ENCODE peak calls at places on chromosomes 2 and 18, in eight cellular contexts. Q is choroid plexus epithelial cell, E is colonic mucosa, R is A549, G is dorsolateral prefrontal cortex, V is left ventricle myocardium inferior, W is tibial artery, M is neural progenitor cell. J is an unnamed sample.

GRCh38 chr2:166404831-166405568 is 29.3 kb upstream of the SCN9A start:
- DNase-seq in Q (no peak), E (no peak), V (no peak), M (no peak), R (no peak), G (no peak), W (no peak), J (no peak)

GRCh38 chr2:181465686-181466375 is 8.6 kb downstream of the ITGA4 start:
- DNase-seq in M (no peak), V (no peak), G (no peak), Q (peak), W (no peak), E (no peak), R (no peak), J (no peak)

GRCh38 chr2:29632018-29632417 is 289.4 kb downstream of the ALK start:
- DNase-seq in M (no peak), V (no peak), W (no peak), G (no peak), Q (peak), R (no peak), E (no peak), J (no peak)

GRCh38 chr2:165868211-165868610 is 74.2 kb upstream of the GALNT3 start:
- DNase-seq in Q (peak), R (no peak), G (no peak), V (no peak), W (no peak), E (no peak), M (no peak), J (no peak)

GRCh38 chr2:26011990-26012856 is 21.7 kb upstream of the RAB10 start:
- DNase-seq in Q (peak), W (no peak), V (peak), G (no peak), R (peak), M (peak), E (peak), J (peak)

GRCh38 chr2:118668431-118669424 is 178.7 kb downstream of the EN1 start:
- DNase-seq in G (no peak), Q (peak), M (peak), R (peak), W (no peak), V (no peak), E (no peak), J (no peak)

GRCh38 chr2:181311841-181312240 is 145.3 kb upstream of the ITGA4 start:
- DNase-seq in W (no peak), V (no peak), G (no peak), R (no peak), E (no peak), Q (no peak), M (no peak), J (no peak)

GRCh38 chr18:55587341-55588000 is 521 bp downstream of the TCF4 start:
- DNase-seq in V (peak), W (peak), Q (peak), G (no peak), M (peak), R (peak), E (peak), J (peak)

GRCh38 chr2:224038049-224038829 is 847 bp downstream of the SERPINE2 start:
- DNase-seq in W (no peak), V (peak), E (peak), G (no peak), Q (peak), R (peak), M (peak), J (peak)

GRCh38 chr2:50126845-50127244 is 905.1 kb downstream of the NRXN1 start:
- DNase-seq in G (no peak), V (no peak), Q (no peak), M (no peak), R (no peak), E (no peak), W (no peak), J (no peak)

GRCh38 chr2:68562934-68563333 is 80.4 kb upstream of the PROKR1 start:
- DNase-seq in V (no peak), G (no peak), M (no peak), Q (no peak), R (no peak), W (no peak), E (no peak), J (no peak)

GRCh38 chr2:241855245-241855887 is 3.3 kb downstream of the PDCD1 start:
- DNase-seq in W (peak), R (no peak), E (no peak), G (no peak), M (no peak), Q (no peak), V (no peak), J (no peak)

GRCh38 chr2:119255760-119256573 is 32.3 kb downstream of the STEAP3 start:
- DNase-seq in V (no peak), E (no peak), Q (peak), M (peak), G (no peak), W (no peak), R (peak), J (no peak)

GRCh38 chr2:204715332-204715731 is 170.1 kb downstream of the PARD3B start:
- DNase-seq in E (no peak), R (no peak), W (no peak), Q (no peak), V (no peak), M (no peak), G (no peak), J (no peak)

GRCh38 chr2:175282300-175282699 is 100.8 kb upstream of the ATP5MC3 start:
- DNase-seq in E (no peak), G (no peak), W (no peak), R (peak), M (peak), V (no peak), Q (peak), J (no peak)

GRCh38 chr18:79394438-79395307 is 1.1 kb upstream of the NFATC1 start:
- DNase-seq in Q (no peak), G (no peak), E (no peak), W (peak), V (no peak), R (no peak), M (peak), J (no peak)

GRCh38 chr2:3285901-3286645 is 91.5 kb downstream of the EIPR1 start:
- DNase-seq in G (no peak), E (no peak), R (no peak), V (no peak), M (no peak), W (no peak), Q (no peak), J (no peak)

GRCh38 chr2:46657042-46657504 is 177.7 kb downstream of the TMEM247 start:
- DNase-seq in Q (peak), R (peak), V (no peak), G (no peak), E (peak), M (peak), W (peak), J (no peak)

GRCh38 chr2:231191896-231192872 is 6.2 kb upstream of the ARMC9 start:
- DNase-seq in Q (peak), G (peak), E (peak), R (peak), W (peak), M (peak), V (peak), J (no peak)

GRCh38 chr2:225920621-225921020 is 521.1 kb downstream of the NYAP2 start:
- DNase-seq in M (no peak), Q (peak), R (no peak), G (no peak), E (no peak), V (no peak), W (no peak), J (no peak)

GRCh38 chr2:180124273-180124881 is 117.3 kb upstream of the CWC22 start:
- DNase-seq in V (no peak), G (no peak), W (no peak), Q (peak), R (peak), M (peak), E (no peak), J (peak)

GRCh38 chr2:558302-558642 is 118.9 kb downstream of the TMEM18 start:
- DNase-seq in R (no peak), W (no peak), M (no peak), Q (no peak), G (no peak), E (no peak), V (no peak), J (no peak)

GRCh38 chr18:23259701-23260661 is 124.7 kb downstream of the CABLES1 start:
- DNase-seq in V (peak), W (peak), R (no peak), Q (peak), M (peak), G (no peak), E (peak), J (peak)

GRCh38 chr2:134127496-134127895 is 126.4 kb upstream of the MGAT5 start:
- DNase-seq in R (no peak), V (no peak), M (no peak), W (no peak), E (no peak), Q (no peak), G (no peak), J (no peak)

GRCh38 chr2:29900971-29901633 is 20.3 kb downstream of the ALK start:
- DNase-seq in R (no peak), E (no peak), W (no peak), G (no peak), Q (no peak), V (no peak), M (peak), J (no peak)

GRCh38 chr2:11533278-11534077 is at the start of gene GREB1:
- DNase-seq in Q (peak), E (no peak), V (no peak), G (no peak), W (no peak), R (no peak), M (no peak), J (no peak)

GRCh38 chr2:127039387-127040031 is 67.4 kb downstream of the BIN1 start:
- DNase-seq in W (no peak), R (no peak), Q (no peak), M (no peak), G (no peak), E (no peak), V (no peak), J (no peak)

GRCh38 chr2:73069855-73070650 is 1.5 kb downstream of the SFXN5 start:
- DNase-seq in E (no peak), R (no peak), Q (peak), W (no peak), G (no peak), M (no peak), V (no peak), J (no peak)

GRCh38 chr18:48142353-48142752 is 211.9 kb upstream of the SMAD2 start:
- DNase-seq in G (no peak), Q (no peak), M (no peak), E (no peak), W (no peak), V (no peak), R (no peak), J (no peak)

GRCh38 chr2:145760781-145761649 is 1241.1 kb upstream of the ZEB2 start:
- DNase-seq in Q (peak), V (no peak), W (no peak), E (no peak), M (peak), R (no peak), G (no peak), J (no peak)

GRCh38 chr2:120763516-120763915 is 27.8 kb downstream of the GLI2 start:
- DNase-seq in G (no peak), Q (peak), M (no peak), E (peak), R (peak), V (no peak), W (peak), J (no peak)

GRCh38 chr2:177872286-177872685 is 200.3 kb downstream of the PDE11A start:
- DNase-seq in E (no peak), R (no peak), G (no peak), V (no peak), W (no peak), Q (no peak), M (no peak), J (no peak)

GRCh38 chr2:162317058-162317742 is 1.3 kb downstream of the IFIH1 start:
- DNase-seq in G (no peak), V (no peak), M (no peak), Q (no peak), E (no peak), R (no peak), W (no peak), J (no peak)

GRCh38 chr18:25016666-25017065 is 335.3 kb downstream of the ZNF521 start:
- DNase-seq in E (no peak), W (no peak), M (no peak), R (no peak), G (no peak), Q (no peak), V (no peak), J (no peak)
- TF ChIP-seq CTCF in E (no peak), W (no peak), M (no peak), R (no peak), G (no peak), Q (no peak), V (no peak), J (no peak)

DNA sequence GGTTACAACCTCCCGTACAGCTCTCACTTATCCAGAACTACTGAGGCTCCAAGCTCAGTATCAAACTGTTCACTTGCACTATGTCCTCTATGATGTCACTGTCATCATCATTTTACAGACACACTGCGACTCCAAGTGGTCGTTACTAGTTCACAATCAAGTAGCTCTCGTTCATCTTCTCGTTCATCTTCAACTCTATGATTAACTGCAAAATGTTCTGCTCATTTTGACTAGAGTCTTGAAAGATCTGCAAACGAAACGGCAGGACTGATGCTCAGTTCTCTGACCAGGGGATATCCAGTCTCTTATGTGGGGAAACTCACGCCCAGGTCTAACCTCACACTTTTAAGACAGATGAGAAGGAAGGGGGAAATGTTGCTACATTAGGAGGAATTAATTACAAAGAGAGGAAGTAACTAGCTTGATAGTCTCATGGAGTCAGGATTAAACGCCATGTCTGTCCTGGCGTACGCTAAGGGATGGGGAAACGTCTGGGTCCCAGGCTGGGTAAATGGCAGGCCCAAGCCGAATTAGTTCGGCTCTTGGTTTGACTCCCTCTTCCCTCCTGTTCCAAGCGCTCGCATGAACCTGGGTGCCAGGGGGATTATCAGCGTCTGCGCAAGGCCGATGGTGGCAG is 794 bp upstream of the CHCHD5 start:
- DNase-seq in V (no peak), Q (peak), E (no peak), W (no peak), R (peak), G (no peak), M (peak), J (no peak)
- TF ChIP-seq CTCF in V (no peak), Q (no peak), E (no peak), W (no peak), R (no peak), G (peak), M (no peak), J (peak)

GRCh38 chr2:1588994-1589611 is 155.2 kb downstream of the PXDN start:
- DNase-seq in R (no peak), E (no peak), M (peak), V (no peak), G (no peak), Q (peak), W (peak), J (no peak)
- TF ChIP-seq CTCF in R (no peak), E (no peak), M (peak), V (no peak), G (no peak), Q (peak), W (no peak), J (no peak)

GRCh38 chr2:17166506-17166905 is 351.7 kb downstream of the RAD51AP2 start:
- DNase-seq in G (no peak), W (no peak), V (no peak), R (no peak), E (no peak), M (no peak), Q (peak), J (no peak)

GRCh38 chr2:17177094-17177493 is 341.1 kb downstream of the RAD51AP2 start:
- DNase-seq in E (no peak), R (no peak), V (no peak), G (no peak), M (no peak), Q (no peak), W (no peak), J (no peak)

DNA sequence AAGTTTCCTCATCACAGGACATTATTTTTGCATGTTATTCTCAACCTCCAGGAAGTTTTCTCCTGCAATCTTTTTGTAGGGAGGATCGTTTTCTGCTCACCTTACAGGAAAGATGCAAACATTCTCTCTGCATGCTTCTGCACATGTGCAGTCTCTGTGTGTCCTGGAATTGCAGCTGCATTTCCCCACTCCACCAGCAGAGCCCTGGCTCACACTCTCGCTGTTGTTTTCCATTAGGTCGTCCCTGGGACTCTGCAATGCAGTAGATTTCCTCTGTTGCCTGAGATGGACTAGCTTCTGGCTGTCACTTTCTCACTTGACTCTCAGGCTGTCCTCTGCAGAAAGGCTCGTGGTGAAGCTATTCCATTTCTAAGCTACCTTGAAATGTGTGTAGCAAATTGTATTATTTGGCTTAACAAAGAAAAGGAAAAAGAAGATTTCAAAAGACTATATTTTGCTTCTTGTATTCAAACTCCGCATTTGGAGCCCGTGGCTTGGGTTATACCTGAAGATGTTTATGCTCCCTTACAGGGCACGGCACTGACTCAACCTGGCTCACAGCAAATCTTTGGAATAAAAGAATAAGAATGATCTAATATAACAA is 346.7 kb downstream of the RAD51AP2 start:
- DNase-seq in E (no peak), Q (peak), V (no peak), R (no peak), W (no peak), G (peak), M (peak), J (no peak)
- TF ChIP-seq CTCF in E (no peak), Q (peak), V (peak), R (peak), W (peak), G (peak), M (peak), J (peak)

DNA sequence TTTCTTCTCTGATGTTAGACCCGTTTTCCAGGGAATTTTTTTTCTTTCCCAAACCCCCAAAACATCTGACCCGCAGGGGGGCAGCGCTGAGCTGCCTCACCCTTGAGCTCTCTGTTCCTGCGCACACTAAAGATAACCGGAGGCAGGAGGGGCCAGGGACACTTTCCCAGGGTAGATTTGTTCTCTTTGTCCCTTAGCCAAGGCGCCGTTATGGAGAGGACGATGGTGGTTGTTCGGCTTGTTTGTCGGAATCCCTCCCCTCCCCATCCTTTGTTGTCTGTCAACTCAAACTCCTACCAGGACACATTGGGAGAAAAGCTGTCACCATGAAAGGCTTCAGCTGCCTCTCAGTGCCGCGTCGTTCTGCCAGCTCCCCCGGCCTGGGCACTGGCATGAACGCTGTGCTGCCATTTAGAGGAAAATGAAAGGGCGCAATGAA is 62.3 kb downstream of the RND3 start:
- DNase-seq in G (no peak), M (peak), E (no peak), V (peak), Q (no peak), W (no peak), R (no peak), J (no peak)
- TF ChIP-seq CTCF in G (peak), M (peak), E (no peak), V (peak), Q (peak), W (peak), R (no peak), J (no peak)

DNA sequence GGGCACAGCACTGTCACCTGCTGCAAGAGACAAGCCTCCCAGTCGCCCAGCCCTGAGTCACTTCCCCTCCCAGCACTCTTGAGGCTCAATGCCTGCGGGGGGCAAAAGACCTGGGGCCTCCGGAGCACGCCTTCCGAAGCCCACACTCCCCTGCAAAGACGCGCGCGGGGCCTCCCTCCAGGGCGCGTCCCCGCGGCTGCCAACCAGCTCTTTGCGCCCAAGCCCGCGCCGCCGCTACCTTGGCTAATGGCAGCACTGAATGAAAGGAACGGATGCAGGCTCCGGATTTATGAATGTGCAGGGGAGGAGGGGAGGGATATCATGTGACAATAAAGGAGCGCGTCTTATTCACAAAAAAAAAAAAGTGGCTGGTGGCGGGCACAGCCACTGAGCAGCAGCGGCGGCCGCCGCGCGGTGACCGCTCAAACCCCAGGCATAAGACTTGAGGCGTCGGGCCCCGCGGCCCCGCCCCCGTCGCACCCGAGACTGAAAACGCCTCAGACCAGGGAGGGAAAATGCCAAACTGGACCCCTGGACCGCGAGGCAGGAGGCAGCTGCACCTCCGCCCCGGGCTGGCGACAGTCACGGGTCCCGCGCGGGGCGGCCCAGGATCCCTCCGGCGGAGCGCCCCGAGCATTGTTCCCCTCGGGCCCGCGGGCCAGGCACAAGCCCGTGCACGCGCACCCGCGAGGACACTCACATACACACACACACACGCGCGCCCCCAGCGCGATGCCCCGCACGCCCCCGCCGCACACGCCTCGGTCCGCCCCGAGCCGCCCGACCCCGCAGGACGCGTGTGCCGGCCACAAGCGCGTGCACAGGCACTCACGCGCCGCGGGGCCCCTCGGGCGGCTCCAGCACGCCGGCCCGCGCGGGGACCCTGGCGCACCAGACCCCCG is 1.6 kb downstream of the SPRED2 start:
- DNase-seq in Q (peak), W (peak), V (peak), E (peak), R (peak), G (peak), M (peak), J (no peak)
- TF ChIP-seq CTCF in Q (no peak), W (no peak), V (peak), E (no peak), R (no peak), G (no peak), M (no peak), J (no peak)

J was measured in D721Med.